ENCODE peak calls at places on chromosome 18, in four cellular contexts. X, R, I and G are unnamed samples.

GRCh38 chr18:36185901-36186460 is 1.3 kb upstream of the MOCOS start:
- DNase-seq in X (no peak), I (no peak), R (no peak), G (no peak)

GRCh38 chr18:39751926-39752325 is 2186.3 kb upstream of the CELF4 start:
- DNase-seq in R (no peak), X (no peak), I (no peak), G (no peak)

GRCh38 chr18:79924814-79925655 is 26.4 kb downstream of the SLC66A2 start:
- DNase-seq in I (peak; percentile 63), X (peak; percentile 42), R (no peak), G (no peak)

GRCh38 chr18:58670561-58671121 is 624 bp upstream of the MALT1 start:
- DNase-seq in X (no peak), R (peak; percentile 21), I (no peak), G (no peak)

GRCh38 chr18:10320201-10320600 is 134.2 kb upstream of the APCDD1 start:
- DNase-seq in X (no peak), I (no peak), R (no peak), G (no peak)

GRCh38 chr18:22169011-22169888 is at the start of gene GATA6:
- DNase-seq in R (peak; percentile 92), I (peak; percentile 96), X (peak; percentile 98), G (peak; percentile 95)

GRCh38 chr18:67599277-67599676 is 82.8 kb upstream of the DSEL start:
- DNase-seq in X (no peak), R (no peak), I (no peak), G (peak; percentile 49)

GRCh38 chr18:9578306-9578705 is 36.1 kb downstream of the PPP4R1 start:
- DNase-seq in R (no peak), I (no peak), X (no peak), G (no peak)

GRCh38 chr18:69958422-69958821 is 10.7 kb upstream of the CD226 start:
- DNase-seq in I (no peak), X (no peak), R (no peak), G (no peak)

GRCh38 chr18:48539406-48540328 is 836 bp downstream of the CTIF start:
- DNase-seq in R (peak; percentile 83), X (peak; percentile 79), I (peak; percentile 76), G (peak; percentile 76)

GRCh38 chr18:74457043-74457742 is at the start of gene DIPK1C:
- DNase-seq in I (no peak), R (peak; percentile 69), X (no peak), G (peak; percentile 7)
- H3K4me1 ChIP-seq in I (peaks cover 7% of the 10 kb centered on the region), R (peaks cover 55% of the 10 kb centered on the region), X (peaks cover 16% of the 10 kb centered on the region), G (no peaks in the 10 kb centered on the region)

GRCh38 chr18:54206447-54206846 is 18.0 kb downstream of the MBD2 start:
- DNase-seq in X (no peak), I (no peak), R (no peak), G (no peak)

GRCh38 chr18:54205951-54206350 is 18.5 kb downstream of the MBD2 start:
- DNase-seq in X (no peak), R (no peak), I (no peak), G (peak; percentile 29)

GRCh38 chr18:54215069-54215468 is 9.4 kb downstream of the MBD2 start:
- DNase-seq in I (no peak), R (no peak), X (no peak), G (peak; percentile 63)

GRCh38 chr18:54209471-54210180 is 14.8 kb downstream of the MBD2 start:
- DNase-seq in R (no peak), I (no peak), X (no peak), G (peak; percentile 11)

GRCh38 chr18:54210463-54210862 is 14.0 kb downstream of the MBD2 start:
- DNase-seq in R (no peak), I (no peak), X (no peak), G (no peak)
- H3K4me3 ChIP-seq in R (no peak overlapping the region), I (no peak overlapping the region), X (no peak overlapping the region), G (no peak overlapping the region)

DNA sequence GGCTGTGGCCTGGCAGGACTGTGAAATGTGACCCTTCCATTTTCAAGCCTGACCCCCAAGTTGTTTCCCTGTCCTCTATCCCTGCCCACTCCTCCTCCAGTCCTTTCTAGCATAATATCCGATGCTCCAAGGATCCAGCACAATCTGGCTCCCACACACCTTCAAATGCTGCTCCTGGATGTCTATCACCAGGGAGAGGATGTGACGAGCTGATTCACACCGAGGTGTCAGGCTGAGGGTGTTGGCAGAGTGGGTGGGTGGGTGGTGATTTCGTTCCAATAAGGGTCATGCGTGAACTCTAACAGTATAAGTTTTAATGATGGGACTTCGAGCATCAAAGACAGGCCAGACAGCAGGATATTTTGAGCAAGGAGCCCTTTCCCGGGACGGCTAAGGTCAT is 107.8 kb downstream of the CELF4 start:
- DNase-seq in X (no peak), I (no peak), R (no peak), G (no peak)
- H3K27me3 ChIP-seq in X (no peaks in the 10 kb centered on the region), I (no peaks in the 10 kb centered on the region), R (no peaks in the 10 kb centered on the region), G (peaks cover 54% of the 10 kb centered on the region)

DNA sequence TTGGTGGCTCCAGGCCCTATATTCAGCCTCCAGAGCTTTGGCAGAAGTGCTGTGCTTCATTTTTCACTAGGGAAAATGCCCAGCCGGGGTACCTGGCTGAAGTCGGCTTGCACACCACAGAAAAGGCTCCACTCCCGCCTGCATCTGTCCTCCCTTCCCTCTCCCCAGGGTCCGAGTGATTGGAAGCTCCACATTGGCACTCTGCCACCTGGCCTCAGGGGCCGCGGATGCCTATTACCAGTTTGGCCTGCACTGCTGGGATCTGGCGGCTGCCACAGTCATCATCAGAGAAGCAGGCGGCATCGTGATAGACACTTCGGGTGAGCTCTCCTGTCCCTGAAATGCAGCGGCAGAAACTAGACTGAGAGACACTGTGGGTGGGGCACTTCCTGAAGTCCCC is 47.4 kb downstream of the IMPA2 start:
- DNase-seq in I (no peak), R (no peak), X (peak; percentile 38), G (no peak)
- H3K4me1 ChIP-seq in I (no peaks in the 10 kb centered on the region), R (no peaks in the 10 kb centered on the region), X (no peaks in the 10 kb centered on the region), G (peaks cover 29% of the 10 kb centered on the region)

GRCh38 chr18:2997846-2998599 is 14.9 kb downstream of the LPIN2 start:
- DNase-seq in I (no peak), X (peak; percentile 80), R (no peak), G (no peak)
- H3K4me3 ChIP-seq in I (no peak overlapping the region), X (peak overlapping the region; percentile 1), R (no peak overlapping the region), G (peak overlapping the region; percentile 43)